ENCODE peak calls at places on chromosomes 6 and 20, in five cellular contexts. B, H, O, F and J are unnamed samples.

GRCh38 chr6:129679250-129679649 is 30.7 kb downstream of the ARHGAP18 start:
- DNase-seq in B (no peak), H (no peak), O (no peak), F (peak; percentile 34), J (no peak)

GRCh38 chr6:70124882-70125535 is 177.9 kb downstream of the COL9A1 start:
- DNase-seq in B (peak; percentile 13), H (no peak), O (no peak), F (no peak), J (no peak)

GRCh38 chr6:53347250-53347920 is 1.4 kb downstream of the ELOVL5 start:
- DNase-seq in B (no peak), H (peak; percentile 34), O (no peak), F (no peak), J (no peak)

GRCh38 chr6:108127826-108128225 is 38.0 kb upstream of the NR2E1 start:
- DNase-seq in B (no peak), H (no peak), O (peak; percentile 59), F (no peak), J (no peak)

GRCh38 chr6:96898241-96898851 is 655 bp upstream of the NDUFAF4 start:
- DNase-seq in B (no peak), H (no peak), O (no peak), F (no peak), J (no peak)

GRCh38 chr6:31116661-31117385 is 2.2 kb downstream of the PSORS1C1 start:
- DNase-seq in B (no peak), H (no peak), O (no peak), F (no peak), J (peak; percentile 49)

GRCh38 chr6:43076928-43077809 is 1.1 kb downstream of the PTK7 start:
- DNase-seq in B (no peak), H (no peak), O (no peak), F (no peak), J (no peak)

GRCh38 chr6:132198040-132198439 is 203.2 kb downstream of the MOXD1 start:
- DNase-seq in B (no peak), H (no peak), O (no peak), F (no peak), J (no peak)

GRCh38 chr20:36770680-36771079 is 2.9 kb downstream of the DSN1 start:
- DNase-seq in B (no peak), H (no peak), O (no peak), F (no peak), J (no peak)